ENCODE peak calls at places on chromosomes 16 and 17, in six cellular contexts. L, V, P, R, G and S are unnamed samples.

GRCh38 chr17:7352910-7353635 is 1.1 kb downstream of the KCTD11 start:
- DNase-seq in L (no peak), V (no peak), P (no peak), R (no peak), G (no peak), S (no peak)

GRCh38 chr17:55394357-55395021 is 27.1 kb downstream of the MMD start:
- DNase-seq in L (no peak), V (peak), P (no peak), R (no peak), G (no peak), S (no peak)

GRCh38 chr16:27486760-27487159 is 63.0 kb downstream of the GTF3C1 start:
- DNase-seq in L (no peak), V (no peak), P (no peak), R (no peak), G (no peak), S (no peak)

GRCh38 chr17:55298111-55298510 is 33.4 kb downstream of the HLF start:
- DNase-seq in L (no peak), V (no peak), P (no peak), R (no peak), G (no peak), S (no peak)

GRCh38 chr16:64144612-64145011 is 977.3 kb downstream of the CDH11 start:
- DNase-seq in L (no peak), V (no peak), P (no peak), R (no peak), G (no peak), S (no peak)

GRCh38 chr17:82281502-82282238 is 8.2 kb upstream of the CSNK1D start:
- DNase-seq in L (no peak), V (no peak), P (no peak), R (no peak), G (peak), S (no peak)

GRCh38 chr16:56279132-56279531 is 87.8 kb downstream of the GNAO1 start:
- DNase-seq in L (no peak), V (no peak), P (peak), R (no peak), G (no peak), S (no peak)

GRCh38 chr17:72839086-72839728 is 253.3 kb downstream of the SLC39A11 start:
- DNase-seq in L (no peak), V (no peak), P (no peak), R (no peak), G (no peak), S (no peak)

GRCh38 chr16:30637952-30638351 is 12.8 kb upstream of the PRR14 start:
- DNase-seq in L (no peak), V (peak), P (peak), R (no peak), G (no peak), S (no peak)

GRCh38 chr17:65556014-65556909 is 5.2 kb downstream of the AXIN2 start:
- DNase-seq in L (peak), V (peak), P (peak), R (peak), G (no peak), S (peak)
- TF ChIP-seq TAF1 in L (no peak), V (peak), P (no peak), R (no peak), G (no peak), S (no peak)

GRCh38 chr17:75832164-75832651 is 12.0 kb downstream of the UNC13D start:
- DNase-seq in L (peak), V (no peak), P (no peak), R (no peak), G (no peak), S (no peak)
- TF ChIP-seq POLR2A in L (no peak), V (no peak), P (no peak), R (no peak), G (no peak), S (no peak)

GRCh38 chr17:19302791-19303233 is 59.7 kb downstream of the B9D1 start:
- DNase-seq in L (no peak), V (no peak), P (no peak), R (no peak), G (no peak), S (no peak)
- TF ChIP-seq TAF1 in L (no peak), V (no peak), P (no peak), R (no peak), G (no peak), S (no peak)

GRCh38 chr17:17737938-17738894 is 57.0 kb downstream of the RAI1 start:
- DNase-seq in L (peak), V (no peak), P (no peak), R (no peak), G (no peak), S (no peak)
- TF ChIP-seq POLR2A in L (no peak), V (no peak), P (no peak), R (no peak), G (no peak), S (no peak)

GRCh38 chr17:41959336-41960095 is 7.1 kb upstream of the CNP start:
- DNase-seq in L (peak), V (peak), P (peak), R (no peak), G (no peak), S (no peak)
- TF ChIP-seq TAF1 in L (no peak), V (peak), P (no peak), R (no peak), G (no peak), S (no peak)

GRCh38 chr16:75559002-75559401 is 3.0 kb upstream of the TMEM231 start:
- DNase-seq in L (no peak), V (no peak), P (no peak), R (no peak), G (no peak), S (no peak)

GRCh38 chr16:75552951-75553350 is 3.1 kb downstream of the TMEM231 start:
- DNase-seq in L (no peak), V (no peak), P (no peak), R (no peak), G (no peak), S (no peak)

GRCh38 chr16:75559564-75560372 is 3.7 kb upstream of the TMEM231 start:
- DNase-seq in L (no peak), V (no peak), P (peak), R (no peak), G (no peak), S (no peak)

GRCh38 chr16:75555707-75556512 is at the start of gene TMEM231:
- DNase-seq in L (peak), V (peak), P (peak), R (peak), G (no peak), S (peak)

GRCh38 chr16:75555213-75555706 is 792 bp downstream of the TMEM231 start:
- DNase-seq in L (peak), V (peak), P (peak), R (no peak), G (no peak), S (no peak)
- TF ChIP-seq POLR2A in L (peak), V (peak), P (peak), R (no peak), G (no peak), S (no peak)